ENCODE peak calls at places on chromosomes 4 and X, in nine cellular contexts. K is HAP-1; E is progenitor cell of endocrine pancreas; C is hepatocyte; H is upper lobe of right lung; B is stimulated activated CD4-positive, alpha-beta T cell treated with anti-CD3 and anti-CD28 coated beads, Interleukin-1b, Interleukin-23, amount 100 ng/mL, for 48 hours; F is BJ; V is fibroblast of the aortic adventitia; R is AG08396. M is an unnamed sample.

GRCh38 chr4:157226035-157226434 is 5.5 kb downstream of the GRIA2 start:
- DNase-seq in K (no peak), E (no peak), C (no peak), H (no peak), B (no peak), F (no peak), V (no peak), R (no peak), M (no peak)

GRCh38 chrX:119690921-119691716 is 1.8 kb downstream of the SEPTIN6 start:
- DNase-seq in K (no peak), E (no peak), C (peak), H (no peak), B (peak), F (no peak), V (peak), R (no peak), M (no peak)

GRCh38 chrX:69037786-69038185 is 127.5 kb downstream of the PJA1 start:
- DNase-seq in K (no peak), E (peak), C (no peak), H (no peak), B (no peak), F (no peak), V (no peak), R (no peak), M (no peak)

GRCh38 chrX:21745756-21746155 is 12.2 kb downstream of the SMPX start:
- DNase-seq in K (peak), E (no peak), C (peak), H (no peak), B (peak), F (no peak), V (peak), R (peak), M (peak)

GRCh38 chr4:176575141-176575731 is 217.5 kb downstream of the VEGFC start:
- DNase-seq in K (no peak), E (no peak), C (no peak), H (no peak), B (no peak), F (no peak), V (no peak), R (no peak), M (peak)

GRCh38 chr4:118813561-118813960 is 22.4 kb downstream of the SEC24D start:
- DNase-seq in K (no peak), E (no peak), C (no peak), H (no peak), B (no peak), F (no peak), V (no peak), R (no peak), M (no peak)

GRCh38 chrX:102959471-102959870 is 22.4 kb downstream of the RAB40AL start:
- DNase-seq in K (no peak), E (no peak), C (no peak), H (no peak), B (no peak), F (peak), V (peak), R (no peak), M (peak)

GRCh38 chrX:138710866-138711331 is 618 bp downstream of the FGF13 start:
- DNase-seq in K (peak), E (peak), C (peak), H (peak), B (no peak), F (no peak), V (no peak), R (no peak), M (no peak)

GRCh38 chrX:2325076-2325784 is 175.5 kb downstream of the DHRSX start:
- DNase-seq in K (no peak), E (no peak), C (no peak), H (no peak), B (no peak), F (no peak), V (peak), R (peak), M (peak)

GRCh38 chrX:119194631-119195030 is 41.5 kb upstream of the PGRMC1 start:
- DNase-seq in K (no peak), E (no peak), C (peak), H (no peak), B (no peak), F (no peak), V (peak), R (no peak), M (no peak)

GRCh38 chrX:154478728-154479622 is at the start of gene LAGE3:
- DNase-seq in K (peak), E (peak), C (peak), H (peak), B (peak), F (peak), V (peak), R (peak), M (peak)

GRCh38 chr4:77248805-77249204 is 91.8 kb downstream of the CCNG2 start:
- DNase-seq in K (no peak), E (no peak), C (peak), H (no peak), B (no peak), F (no peak), V (no peak), R (no peak), M (no peak)

GRCh38 chrX:47218920-47219815 is 687 bp downstream of the CDK16 start:
- DNase-seq in K (peak), E (peak), C (peak), H (peak), B (peak), F (no peak), V (no peak), R (peak), M (peak)

GRCh38 chr4:43682551-43682950 is 766.1 kb downstream of the KCTD8 start:
- DNase-seq in K (no peak), E (no peak), C (no peak), H (no peak), B (no peak), F (no peak), V (no peak), R (no peak), M (no peak)

GRCh38 chr4:77843628-77844027 is 19.0 kb upstream of the MRPL1 start:
- DNase-seq in K (no peak), E (no peak), C (no peak), H (no peak), B (no peak), F (no peak), V (no peak), R (no peak), M (no peak)